ENCODE peak calls at places on chromosomes 1 and 21, in seven cellular contexts. D is iris pigment epithelial cell; U is activated T-helper 1 cell treated with anti-CD3 and anti-CD28 coated beads, Interleukin-2, amount 50 U/mL, for 16 hours; T is right atrium auricular region; R is astrocyte of the cerebellum; Y is AG10803; P is epithelial cell of prostate. S is an unnamed sample.

GRCh38 chr1:165895451-165895871 is 68.0 kb downstream of the UCK2 start:
- DNase-seq in D (peak; percentile 71), U (no peak), T (no peak), R (no peak), Y (peak; percentile 78), P (no peak), S (no peak)

GRCh38 chr1:10709646-10710045 is 86.8 kb downstream of the CASZ1 start:
- DNase-seq in D (no peak), U (no peak), T (no peak), R (no peak), Y (no peak), P (no peak), S (no peak)

GRCh38 chr21:45406801-45407628 is 2.0 kb downstream of the COL18A1 start:
- DNase-seq in D (no peak), U (no peak), T (no peak), R (no peak), Y (no peak), P (no peak), S (no peak)

GRCh38 chr1:219798283-219799030 is 129.9 kb downstream of the SLC30A10 start:
- DNase-seq in D (peak; percentile 77), U (no peak), T (no peak), R (no peak), Y (peak; percentile 45), P (peak; percentile 45), S (no peak)

GRCh38 chr1:215583185-215583692 is 16.1 kb downstream of the KCTD3 start:
- DNase-seq in D (peak; percentile 40), U (no peak), T (no peak), R (no peak), Y (no peak), P (peak; percentile 41), S (no peak)

GRCh38 chr21:41709965-41710822 is 56.7 kb downstream of the RIPK4 start:
- DNase-seq in D (no peak), U (no peak), T (no peak), R (no peak), Y (no peak), P (no peak), S (no peak)

GRCh38 chr1:232435746-232436145 is 194.2 kb downstream of the SIPA1L2 start:
- DNase-seq in D (peak; percentile 64), U (no peak), T (no peak), R (no peak), Y (peak; percentile 71), P (no peak), S (no peak)

GRCh38 chr1:164440222-164440621 is 118.8 kb upstream of the PBX1 start:
- DNase-seq in D (peak; percentile 12), U (no peak), T (no peak), R (no peak), Y (peak; percentile 51), P (no peak), S (no peak)

S was measured in mesothelial cell of epicardium.